ENCODE peak calls at places on chromosomes 12 and 14, in five cellular contexts. One of them, this sample, is unnamed.

GRCh38 chr12:102543494-102543893 is 63.1 kb upstream of the IGF1 start:
- DNase-seq in astrocyte of the spinal cord: no peak
- DNase-seq in endothelial cell: no peak
- DNase-seq in RWPE1: no peak
- DNase-seq in hepatic stellate cell: no peak
- DNase-seq in this sample: peak

GRCh38 chr14:47826809-47827208 is 151.4 kb upstream of the MDGA2 start:
- DNase-seq in astrocyte of the spinal cord: no peak
- DNase-seq in RWPE1: no peak
- DNase-seq in endothelial cell: no peak
- DNase-seq in hepatic stellate cell: no peak
- DNase-seq in this sample: no peak

GRCh38 chr12:94525951-94526350 is 66.3 kb upstream of the CEP83 start:
- DNase-seq in hepatic stellate cell: no peak
- DNase-seq in endothelial cell: no peak
- DNase-seq in RWPE1: no peak
- DNase-seq in astrocyte of the spinal cord: no peak
- DNase-seq in this sample: no peak

GRCh38 chr12:120257041-120257821 is 8.3 kb downstream of the PXN start:
- DNase-seq in hepatic stellate cell: peak
- DNase-seq in RWPE1: peak
- DNase-seq in endothelial cell: no peak
- DNase-seq in astrocyte of the spinal cord: peak
- DNase-seq in this sample: peak

GRCh38 chr12:51357374-51358047 is 11.0 kb upstream of the CELA1 start:
- DNase-seq in endothelial cell: no peak
- DNase-seq in hepatic stellate cell: no peak
- DNase-seq in RWPE1: no peak
- DNase-seq in astrocyte of the spinal cord: no peak
- DNase-seq in this sample: no peak

GRCh38 chr14:74754157-74754556 is 9.0 kb upstream of the YLPM1 start:
- DNase-seq in hepatic stellate cell: no peak
- DNase-seq in astrocyte of the spinal cord: no peak
- DNase-seq in endothelial cell: no peak
- DNase-seq in RWPE1: no peak
- DNase-seq in this sample: no peak

GRCh38 chr14:33737446-33737845 is 213.4 kb downstream of the EGLN3 start:
- DNase-seq in astrocyte of the spinal cord: peak
- DNase-seq in hepatic stellate cell: no peak
- DNase-seq in endothelial cell: no peak
- DNase-seq in RWPE1: no peak
- DNase-seq in this sample: peak

GRCh38 chr14:57068511-57068910 is 200.2 kb downstream of the EXOC5 start:
- DNase-seq in hepatic stellate cell: no peak
- DNase-seq in endothelial cell: no peak
- DNase-seq in astrocyte of the spinal cord: no peak
- DNase-seq in RWPE1: no peak
- DNase-seq in this sample: no peak

GRCh38 chr12:42935756-42936155 is 346.2 kb upstream of the PRICKLE1 start:
- DNase-seq in RWPE1: peak
- DNase-seq in astrocyte of the spinal cord: no peak
- DNase-seq in endothelial cell: no peak
- DNase-seq in hepatic stellate cell: no peak
- DNase-seq in this sample: peak

GRCh38 chr14:35553808-35554207 is 19.8 kb downstream of the INSM2 start:
- DNase-seq in endothelial cell: no peak
- DNase-seq in RWPE1: no peak
- DNase-seq in astrocyte of the spinal cord: peak
- DNase-seq in hepatic stellate cell: peak
- DNase-seq in this sample: no peak

GRCh38 chr14:103576371-103577024 is 13.7 kb downstream of the COA8 start:
- DNase-seq in endothelial cell: peak
- DNase-seq in astrocyte of the spinal cord: peak
- DNase-seq in hepatic stellate cell: peak
- DNase-seq in RWPE1: peak
- DNase-seq in this sample: peak

GRCh38 chr12:64931981-64932380 is 107.5 kb downstream of the TBC1D30 start:
- DNase-seq in hepatic stellate cell: no peak
- DNase-seq in endothelial cell: no peak
- DNase-seq in astrocyte of the spinal cord: no peak
- DNase-seq in RWPE1: no peak
- DNase-seq in this sample: no peak

GRCh38 chr12:6915023-6915788 is 826 bp downstream of the ENO2 start:
- DNase-seq in hepatic stellate cell: no peak
- DNase-seq in RWPE1: no peak
- DNase-seq in astrocyte of the spinal cord: no peak
- DNase-seq in endothelial cell: no peak
- DNase-seq in this sample: peak

GRCh38 chr12:126185025-126185424 is 1119.8 kb downstream of the AACS start:
- DNase-seq in astrocyte of the spinal cord: no peak
- DNase-seq in RWPE1: no peak
- DNase-seq in hepatic stellate cell: no peak
- DNase-seq in endothelial cell: no peak
- DNase-seq in this sample: no peak

GRCh38 chr12:12943589-12944260 is 8.2 kb downstream of the GPRC5D start:
- DNase-seq in endothelial cell: no peak
- DNase-seq in RWPE1: no peak
- DNase-seq in astrocyte of the spinal cord: no peak
- DNase-seq in hepatic stellate cell: peak
- DNase-seq in this sample: peak

GRCh38 chr12:95326855-95327254 is 109.2 kb downstream of the VEZT start:
- DNase-seq in endothelial cell: no peak
- DNase-seq in astrocyte of the spinal cord: no peak
- DNase-seq in hepatic stellate cell: no peak
- DNase-seq in RWPE1: no peak
- DNase-seq in this sample: no peak

GRCh38 chr12:76186507-76186906 is 102.0 kb upstream of the NAP1L1 start:
- DNase-seq in RWPE1: no peak
- DNase-seq in endothelial cell: no peak
- DNase-seq in astrocyte of the spinal cord: no peak
- DNase-seq in hepatic stellate cell: peak
- DNase-seq in this sample: no peak

GRCh38 chr14:104580961-104581360 is 1.4 kb downstream of the C14orf180 start:
- DNase-seq in astrocyte of the spinal cord: no peak
- DNase-seq in endothelial cell: no peak
- DNase-seq in hepatic stellate cell: peak
- DNase-seq in RWPE1: no peak
- DNase-seq in this sample: no peak

GRCh38 chr14:46051801-46052200 is 599.8 kb downstream of the RPL10L start:
- DNase-seq in endothelial cell: no peak
- DNase-seq in RWPE1: no peak
- DNase-seq in hepatic stellate cell: no peak
- DNase-seq in astrocyte of the spinal cord: no peak
- DNase-seq in this sample: peak

GRCh38 chr14:73526036-73526984 is 10.6 kb upstream of the ACOT1 start:
- DNase-seq in astrocyte of the spinal cord: peak
- DNase-seq in RWPE1: peak
- DNase-seq in hepatic stellate cell: no peak
- DNase-seq in endothelial cell: no peak
- DNase-seq in this sample: peak

GRCh38 chr12:73220951-73221350 is 948.8 kb downstream of the TRHDE start:
- DNase-seq in astrocyte of the spinal cord: no peak
- DNase-seq in hepatic stellate cell: no peak
- DNase-seq in RWPE1: no peak
- DNase-seq in endothelial cell: no peak
- DNase-seq in this sample: no peak

GRCh38 chr14:54278087-54278486 is 118.7 kb upstream of the CDKN3 start:
- DNase-seq in endothelial cell: no peak
- DNase-seq in astrocyte of the spinal cord: no peak
- DNase-seq in hepatic stellate cell: no peak
- DNase-seq in RWPE1: no peak
- DNase-seq in this sample: no peak

GRCh38 chr14:104149617-104150141 is 11.3 kb downstream of the KIF26A start:
- DNase-seq in endothelial cell: peak
- DNase-seq in astrocyte of the spinal cord: peak
- DNase-seq in hepatic stellate cell: no peak
- DNase-seq in RWPE1: no peak
- DNase-seq in this sample: no peak

GRCh38 chr12:125773033-125773432 is 707.8 kb downstream of the AACS start:
- DNase-seq in hepatic stellate cell: no peak
- DNase-seq in RWPE1: peak
- DNase-seq in astrocyte of the spinal cord: no peak
- DNase-seq in endothelial cell: no peak
- DNase-seq in this sample: no peak

GRCh38 chr12:22275847-22276246 is 58.7 kb downstream of the ST8SIA1 start:
- DNase-seq in astrocyte of the spinal cord: peak
- DNase-seq in endothelial cell: no peak
- DNase-seq in RWPE1: peak
- DNase-seq in hepatic stellate cell: peak
- DNase-seq in this sample: peak

GRCh38 chr12:76646366-76646765 is 86.8 kb upstream of the OSBPL8 start:
- DNase-seq in RWPE1: no peak
- DNase-seq in astrocyte of the spinal cord: no peak
- DNase-seq in endothelial cell: no peak
- DNase-seq in hepatic stellate cell: no peak
- DNase-seq in this sample: no peak

GRCh38 chr12:97982684-97983083 is 520.1 kb downstream of the RMST start:
- DNase-seq in endothelial cell: no peak
- DNase-seq in RWPE1: no peak
- DNase-seq in astrocyte of the spinal cord: no peak
- DNase-seq in hepatic stellate cell: no peak
- DNase-seq in this sample: no peak

GRCh38 chr12:105899589-105899988 is 239.2 kb downstream of the NUAK1 start:
- DNase-seq in hepatic stellate cell: no peak
- DNase-seq in astrocyte of the spinal cord: no peak
- DNase-seq in RWPE1: no peak
- DNase-seq in endothelial cell: no peak
- DNase-seq in this sample: no peak

This sample was measured in foreskin fibroblast.